ENCODE peak calls at places on chromosomes 12 and 14, in ten cellular contexts. F is dorsolateral prefrontal cortex; H is CD8-positive, alpha-beta T cell; P is small intestine; M is Karpas-422; B is neuronal stem cell; U is CD4-positive, CD25-positive, alpha-beta regulatory T cell; C is adrenal gland; I is lung; R is PC-3. V is an unnamed sample.

GRCh38 chr14:72476657-72477499 is 417.0 kb downstream of the DPF3 start:
- DNase-seq in F (no peak), P (peak), U (peak), H (peak), R (no peak), M (no peak), B (no peak), C (no peak), I (peak), V (peak)

GRCh38 chr12:6095269-6095668 is 29.2 kb downstream of the VWF start:
- DNase-seq in B (no peak), F (no peak), H (no peak), U (no peak), P (no peak), R (no peak), I (no peak), M (no peak), C (no peak), V (no peak)

GRCh38 chr12:113609692-113610469 is 138.2 kb upstream of the LHX5 start:
- DNase-seq in P (no peak), B (peak), U (no peak), R (no peak), M (no peak), C (no peak), H (no peak), F (no peak), I (no peak), V (peak)

GRCh38 chr12:53102883-53103807 is at the start of gene SOAT2:
- DNase-seq in R (no peak), M (no peak), I (no peak), H (peak), U (no peak), B (no peak), P (peak), C (no peak), F (no peak), V (no peak)

GRCh38 chr12:92745874-92746553 is 43.2 kb downstream of the PLEKHG7 start:
- DNase-seq in I (peak), H (no peak), R (peak), F (peak), P (no peak), C (peak), U (no peak), M (no peak), B (no peak), V (no peak)

GRCh38 chr12:104115587-104115975 is 22.4 kb downstream of the NFYB start:
- DNase-seq in I (no peak), H (no peak), U (no peak), M (no peak), B (no peak), C (no peak), R (no peak), F (no peak), P (no peak), V (no peak)

GRCh38 chr12:47312794-47313426 is 233.2 kb upstream of the AMIGO2 start:
- DNase-seq in I (no peak), C (no peak), U (no peak), F (no peak), R (no peak), H (no peak), P (peak), M (peak), B (no peak), V (no peak)

GRCh38 chr14:83744901-83745300 is 1785.0 kb upstream of the FLRT2 start:
- DNase-seq in M (no peak), R (no peak), F (no peak), H (no peak), I (no peak), B (no peak), C (no peak), P (no peak), U (no peak), V (no peak)

GRCh38 chr12:95412826-95413311 is 61.1 kb upstream of the METAP2 start:
- DNase-seq in M (peak), H (no peak), B (no peak), F (no peak), P (no peak), U (no peak), I (no peak), R (peak), C (peak), V (no peak)

GRCh38 chr12:75571204-75571603 is 59.8 kb upstream of the KRR1 start:
- DNase-seq in P (no peak), F (no peak), B (no peak), H (no peak), M (no peak), U (no peak), I (no peak), C (no peak), R (no peak), V (no peak)

GRCh38 chr12:56488041-56488955 is at the start of gene GLS2:
- DNase-seq in P (peak), U (peak), I (peak), F (peak), M (peak), H (peak), C (peak), R (peak), B (peak), V (peak)

GRCh38 chr12:116247377-116247776 is 30.1 kb downstream of the MED13L start:
- DNase-seq in U (no peak), M (no peak), I (no peak), R (no peak), P (no peak), H (no peak), B (no peak), C (no peak), F (no peak), V (no peak)

DNA sequence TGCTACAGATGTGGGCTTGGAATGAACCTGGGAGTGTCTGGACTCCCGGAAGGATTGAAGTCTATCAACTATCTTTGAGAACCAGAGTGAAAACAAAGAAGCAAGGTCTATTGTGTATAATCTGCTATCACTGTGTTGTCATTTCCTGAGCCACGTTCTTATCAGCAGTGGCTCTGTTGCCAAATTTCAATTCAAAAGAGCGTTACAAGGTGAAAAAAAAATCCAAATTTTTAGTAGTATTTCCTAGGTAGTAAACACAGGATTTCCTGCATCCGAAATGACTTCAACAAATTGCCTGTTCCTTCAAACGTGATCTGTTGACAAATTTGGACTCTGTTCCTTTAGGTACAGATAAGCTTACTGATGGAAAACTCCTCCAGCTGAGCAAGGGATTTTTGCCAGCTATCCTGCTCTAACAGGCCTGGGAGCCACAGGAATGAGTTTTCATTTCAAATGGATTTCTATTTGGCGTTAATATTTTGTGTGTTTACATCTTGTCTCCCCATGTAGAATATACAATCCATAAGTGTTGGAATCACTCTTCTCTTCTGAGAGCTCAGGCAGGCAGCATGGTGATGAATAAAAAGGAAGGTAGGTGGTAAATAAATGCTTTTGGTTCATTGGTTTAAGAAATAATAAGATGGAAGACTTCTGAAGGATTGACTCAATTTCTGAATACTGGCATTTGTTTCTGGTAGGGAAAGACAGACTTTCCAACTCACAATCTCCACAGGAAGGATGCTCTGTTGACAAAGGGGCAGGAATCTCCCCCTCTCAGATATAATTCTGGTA is 58.5 kb downstream of the GPR135 start:
- DNase-seq in C (no peak), R (no peak), U (no peak), I (no peak), B (no peak), H (no peak), F (no peak), M (no peak), P (peak), V (no peak)
- H3K27ac ChIP-seq in C (no peak), R (peak), U (no peak), I (peak), B (no peak), H (no peak), F (no peak), M (no peak), P (no peak), V (no peak)

GRCh38 chr12:85951823-85952222 is 77.7 kb downstream of the NTS start:
- DNase-seq in B (no peak), C (no peak), I (no peak), R (peak), U (no peak), M (peak), H (no peak), P (peak), F (no peak), V (peak)

GRCh38 chr12:85949253-85949652 is 75.2 kb downstream of the NTS start:
- DNase-seq in M (no peak), I (no peak), U (no peak), R (no peak), F (no peak), H (no peak), B (no peak), P (no peak), C (no peak), V (peak)

GRCh38 chr12:85955127-85955526 is 81.0 kb downstream of the NTS start:
- DNase-seq in I (no peak), F (no peak), C (no peak), M (no peak), H (no peak), R (peak), B (no peak), P (no peak), U (no peak), V (peak)
- H3K27ac ChIP-seq in I (no peak), F (no peak), C (no peak), M (no peak), H (no peak), R (no peak), B (no peak), P (no peak), U (no peak), V (no peak)

GRCh38 chr12:121524196-121524930 is 56.5 kb downstream of the KDM2B start:
- DNase-seq in C (no peak), M (peak), B (no peak), R (no peak), F (no peak), H (no peak), U (no peak), I (no peak), P (no peak), V (no peak)

GRCh38 chr12:121520586-121521086 is 60.2 kb downstream of the KDM2B start:
- DNase-seq in B (no peak), I (no peak), P (no peak), F (no peak), R (no peak), M (no peak), U (no peak), H (no peak), C (no peak), V (no peak)

GRCh38 chr12:121525411-121525810 is 55.4 kb downstream of the KDM2B start:
- DNase-seq in I (no peak), C (no peak), B (no peak), M (no peak), H (no peak), U (no peak), F (no peak), P (no peak), R (no peak), V (no peak)

GRCh38 chr12:121523741-121524140 is 57.1 kb downstream of the KDM2B start:
- DNase-seq in H (no peak), F (no peak), I (no peak), P (no peak), M (peak), C (no peak), B (no peak), U (no peak), R (no peak), V (no peak)

DNA sequence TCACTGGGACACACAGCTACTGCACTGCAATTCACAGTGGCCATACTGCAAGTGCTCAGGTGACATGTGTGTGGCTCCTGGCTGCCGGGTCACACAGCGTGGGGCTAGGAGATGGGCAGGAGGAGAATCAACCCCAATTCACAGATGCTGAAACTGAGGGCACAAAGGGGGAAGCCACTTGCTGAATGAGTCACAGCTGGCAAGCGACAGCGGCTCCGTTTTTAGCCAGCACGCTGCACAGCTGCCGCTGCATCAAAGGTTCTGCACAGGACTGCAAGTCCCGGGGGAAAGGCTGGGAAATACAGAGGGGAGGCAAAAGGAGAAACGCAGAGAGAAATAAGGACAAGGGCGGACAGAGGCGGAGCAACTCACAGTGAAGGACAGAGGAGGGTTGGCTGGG is 57.9 kb downstream of the KDM2B start:
- DNase-seq in I (no peak), C (no peak), P (no peak), U (no peak), M (peak), R (no peak), B (no peak), F (no peak), H (no peak), V (no peak)
- H3K27ac ChIP-seq in I (no peak), C (no peak), P (no peak), U (no peak), M (peak), R (no peak), B (no peak), F (peak), H (no peak), V (no peak)

DNA sequence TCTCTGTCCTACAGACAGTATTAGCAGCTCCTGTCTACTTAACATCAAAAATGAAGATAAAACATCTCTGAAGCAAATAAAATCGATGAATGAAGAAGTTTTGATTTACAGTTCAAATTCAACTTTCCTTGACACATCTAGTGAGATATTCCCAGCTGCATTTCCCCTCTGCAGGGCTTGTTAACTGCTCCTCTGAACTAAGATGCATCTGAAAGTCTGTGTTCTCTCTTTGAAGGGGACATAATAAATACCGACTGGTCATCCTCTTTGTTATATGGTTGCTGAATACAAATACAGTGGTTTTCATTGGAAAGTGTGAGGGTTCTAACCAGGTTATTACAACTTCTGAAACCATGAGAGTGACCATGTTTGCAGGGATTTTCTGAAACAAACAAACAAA is 266.4 kb upstream of the SLC16A7 start:
- DNase-seq in M (no peak), C (no peak), I (no peak), P (no peak), R (no peak), U (no peak), B (no peak), H (no peak), F (no peak), V (no peak)
- H3K27ac ChIP-seq in M (no peak), C (no peak), I (no peak), P (no peak), R (no peak), U (no peak), B (no peak), H (no peak), F (no peak), V (peak)

GRCh38 chr14:96103075-96103474 is 63.9 kb downstream of the C14orf132 start:
- DNase-seq in B (no peak), H (no peak), C (no peak), R (no peak), U (no peak), F (no peak), M (no peak), I (no peak), P (no peak), V (no peak)

GRCh38 chr14:96105089-96105920 is 66.1 kb downstream of the C14orf132 start:
- DNase-seq in U (no peak), R (no peak), H (no peak), P (no peak), F (no peak), M (no peak), C (no peak), B (no peak), I (no peak), V (no peak)

GRCh38 chr14:96103560-96104460 is 64.6 kb downstream of the C14orf132 start:
- DNase-seq in B (no peak), M (no peak), C (no peak), H (no peak), R (no peak), F (no peak), P (no peak), U (no peak), I (no peak), V (no peak)

GRCh38 chr14:96105921-96106441 is 66.8 kb downstream of the C14orf132 start:
- DNase-seq in U (no peak), H (no peak), B (no peak), M (no peak), P (peak), C (peak), R (no peak), F (no peak), I (peak), V (no peak)

GRCh38 chr14:96104469-96105057 is 65.4 kb downstream of the C14orf132 start:
- DNase-seq in H (no peak), C (peak), F (no peak), B (no peak), U (no peak), I (peak), P (peak), R (peak), M (peak), V (no peak)
- H3K27ac ChIP-seq in H (no peak), C (no peak), F (no peak), B (no peak), U (no peak), I (no peak), P (no peak), R (no peak), M (no peak), V (no peak)

DNA sequence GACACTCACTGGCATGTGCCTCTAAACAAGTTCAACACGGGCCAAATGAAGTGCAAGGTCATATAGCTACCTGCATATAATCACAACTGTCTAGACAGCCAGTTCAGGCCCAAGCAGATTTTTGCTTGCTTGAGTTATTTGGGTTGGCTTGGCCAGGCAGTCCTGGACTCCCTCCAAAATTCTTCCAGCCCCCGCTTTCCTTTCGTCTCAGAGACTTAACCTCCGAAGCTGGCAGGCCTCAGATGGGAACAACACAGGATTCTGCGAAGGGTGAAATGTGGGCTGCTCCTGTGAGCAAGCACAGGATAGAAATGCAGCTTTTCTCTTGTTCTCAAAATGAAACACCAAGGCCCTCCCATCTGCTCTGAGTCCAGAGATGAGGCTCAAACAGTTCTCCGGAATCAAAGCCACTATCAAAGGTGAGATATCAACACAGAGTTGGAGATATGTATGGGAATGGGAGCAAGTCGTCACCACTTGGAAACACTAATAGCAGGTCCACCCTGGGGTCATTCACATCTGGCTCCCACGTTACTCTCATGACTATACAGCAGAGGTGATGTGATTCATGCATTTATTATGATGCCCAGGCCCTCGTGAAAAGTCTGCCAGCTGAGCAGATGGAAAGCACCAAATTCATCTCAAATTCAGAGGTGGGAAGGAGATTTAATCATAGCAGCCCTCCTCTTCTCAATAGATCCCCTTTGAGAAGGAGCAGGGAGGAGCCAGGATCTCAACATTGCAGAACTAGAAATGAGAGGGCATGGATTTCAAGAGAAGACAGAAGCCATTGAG is 389.8 kb downstream of the NUAK1 start:
- DNase-seq in P (no peak), B (no peak), M (no peak), U (no peak), R (no peak), F (peak), C (peak), H (no peak), I (no peak), V (no peak)
- H3K27ac ChIP-seq in P (no peak), B (no peak), M (no peak), U (no peak), R (no peak), F (peak), C (no peak), H (no peak), I (no peak), V (no peak)

DNA sequence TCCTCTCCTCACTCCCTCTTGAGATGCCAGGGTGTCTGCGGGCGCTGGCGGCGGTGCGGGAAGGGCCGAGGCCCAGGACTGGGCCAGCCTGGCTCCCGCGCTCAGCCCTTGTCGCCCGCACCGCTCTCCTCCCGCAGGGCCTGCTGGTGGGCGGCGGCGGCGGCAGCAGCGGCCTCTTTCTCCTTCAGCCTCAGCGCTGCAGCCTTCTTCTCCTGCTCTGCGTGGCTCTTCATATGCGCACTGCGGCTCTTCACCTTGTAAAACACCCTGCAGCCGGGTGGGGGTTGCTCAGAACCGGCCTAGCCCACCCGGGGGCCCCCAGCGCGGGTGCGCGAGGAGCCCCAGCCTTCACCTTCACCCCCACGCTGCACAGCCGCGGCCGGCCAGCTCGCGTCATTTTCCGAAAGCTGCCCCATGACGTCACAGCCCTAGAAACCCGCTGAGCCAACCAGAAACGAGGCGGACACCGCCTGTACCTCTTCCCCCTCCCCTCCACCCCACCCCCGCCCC is 4.6 kb upstream of the PNMA1 start:
- DNase-seq in P (no peak), I (no peak), F (peak), B (peak), R (no peak), H (no peak), M (no peak), U (no peak), C (peak), V (peak)
- H3K27ac ChIP-seq in P (no peak), I (peak), F (peak), B (peak), R (no peak), H (no peak), M (no peak), U (no peak), C (no peak), V (no peak)

GRCh38 chr12:108806921-108807320 is 50.5 kb downstream of the SSH1 start:
- DNase-seq in M (no peak), F (no peak), H (no peak), R (no peak), I (no peak), U (no peak), P (no peak), B (no peak), C (no peak), V (no peak)

GRCh38 chr12:108803428-108804105 is 53.8 kb downstream of the SSH1 start:
- DNase-seq in I (peak), U (peak), P (peak), C (peak), H (peak), B (peak), M (peak), R (peak), F (peak), V (peak)

GRCh38 chr12:108806350-108806749 is 51.0 kb downstream of the SSH1 start:
- DNase-seq in B (no peak), U (no peak), P (no peak), F (no peak), H (no peak), R (no peak), C (no peak), I (no peak), M (no peak), V (no peak)

GRCh38 chr12:108804361-108804949 is 52.9 kb downstream of the SSH1 start:
- DNase-seq in P (no peak), U (no peak), R (no peak), M (no peak), C (no peak), I (no peak), B (no peak), H (no peak), F (no peak), V (no peak)

GRCh38 chr12:108805136-108805535 is 52.2 kb downstream of the SSH1 start:
- DNase-seq in R (no peak), I (no peak), C (no peak), H (no peak), P (no peak), U (no peak), B (no peak), M (no peak), F (no peak), V (no peak)
- H3K27ac ChIP-seq in R (no peak), I (peak), C (no peak), H (no peak), P (no peak), U (no peak), B (no peak), M (no peak), F (peak), V (peak)